ENCODE peak calls at places on chromosomes 16 and 17, in six cellular contexts. G, Q, W, J, K and H are unnamed samples.

GRCh38 chr17:67659028-67659427 is 58.7 kb upstream of the NOL11 start:
- DNase-seq in W (no peak), J (no peak), Q (no peak), K (no peak), G (peak), H (no peak)

GRCh38 chr17:48597775-48598631 is 4.4 kb upstream of the HOXB5 start:
- DNase-seq in G (no peak), W (no peak), Q (no peak), J (no peak), K (no peak), H (no peak)

GRCh38 chr16:77696149-77696548 is 26.2 kb upstream of the NUDT7 start:
- DNase-seq in K (no peak), W (no peak), G (no peak), Q (no peak), J (no peak), H (no peak)

GRCh38 chr17:77449908-77450741 is 309.4 kb downstream of the SEC14L1 start:
- DNase-seq in K (no peak), J (peak), G (no peak), W (no peak), Q (peak), H (no peak)

GRCh38 chr17:77424585-77425344 is 284.0 kb downstream of the SEC14L1 start:
- DNase-seq in J (no peak), G (no peak), W (peak), K (peak), Q (no peak), H (no peak)

GRCh38 chr16:49467540-49468372 is 94.2 kb downstream of the C16orf78 start:
- DNase-seq in K (no peak), W (no peak), G (no peak), J (no peak), Q (no peak), H (no peak)

GRCh38 chr16:88593910-88594309 is 23.7 kb downstream of the ZC3H18 start:
- DNase-seq in W (no peak), J (no peak), K (no peak), G (no peak), Q (no peak), H (no peak)

GRCh38 chr17:21005367-21005766 is 37.4 kb downstream of the USP22 start:
- DNase-seq in Q (no peak), K (no peak), J (no peak), W (no peak), G (no peak), H (no peak)

GRCh38 chr17:51152766-51153209 is 571 bp upstream of the NME1 start:
- DNase-seq in K (no peak), Q (no peak), G (peak), W (no peak), J (no peak), H (no peak)

GRCh38 chr17:65634533-65634932 is 73.1 kb upstream of the AXIN2 start:
- DNase-seq in J (no peak), Q (no peak), G (no peak), W (no peak), K (no peak), H (no peak)

GRCh38 chr17:74960739-74961342 is 11.7 kb downstream of the HID1 start:
- DNase-seq in G (no peak), J (peak), W (peak), K (no peak), Q (no peak), H (peak)

GRCh38 chr17:68302066-68302564 is 10.8 kb downstream of the ARSG start:
- DNase-seq in J (no peak), K (no peak), W (no peak), G (no peak), Q (no peak), H (no peak)

GRCh38 chr17:60249517-60249826 is 99.7 kb downstream of the CA4 start:
- DNase-seq in Q (no peak), J (no peak), W (no peak), K (no peak), G (no peak), H (no peak)

GRCh38 chr17:28940142-28940541 is 11.2 kb downstream of the PHF12 start:
- DNase-seq in K (no peak), W (no peak), J (no peak), G (no peak), Q (no peak), H (no peak)

GRCh38 chr16:49528564-49529150 is 155.1 kb downstream of the C16orf78 start:
- DNase-seq in J (no peak), W (no peak), G (no peak), K (no peak), Q (no peak), H (no peak)

GRCh38 chr16:8677481-8677880 is 3.1 kb downstream of the ABAT start:
- DNase-seq in K (no peak), W (no peak), Q (no peak), J (no peak), G (no peak), H (no peak)

GRCh38 chr17:1470071-1470773 is 14.2 kb upstream of the CRK start:
- DNase-seq in Q (no peak), J (no peak), W (no peak), K (no peak), G (no peak), H (no peak)

GRCh38 chr17:57947369-57947768 is 7.8 kb downstream of the CUEDC1 start:
- DNase-seq in W (no peak), J (no peak), Q (no peak), G (no peak), K (no peak), H (no peak)

GRCh38 chr16:867421-868385 is 67.2 kb upstream of the GNG13 start:
- DNase-seq in J (no peak), W (no peak), G (no peak), Q (no peak), K (no peak), H (no peak)

GRCh38 chr17:41415833-41416335 is 8.5 kb downstream of the KRT37 start:
- DNase-seq in J (no peak), K (no peak), G (no peak), W (no peak), Q (no peak), H (no peak)

GRCh38 chr17:79991924-79992656 is 43.6 kb downstream of the TBC1D16 start:
- DNase-seq in W (no peak), G (peak), Q (no peak), K (no peak), J (no peak), H (no peak)

GRCh38 chr16:30893744-30894539 is at the start of gene BCL7C:
- DNase-seq in Q (no peak), J (peak), K (peak), W (peak), G (peak), H (peak)

GRCh38 chr16:46885960-46886763 is 2.0 kb downstream of the GPT2 start:
- DNase-seq in G (no peak), W (no peak), J (no peak), Q (no peak), K (no peak), H (no peak)

GRCh38 chr16:89096768-89097527 is 3.3 kb downstream of the ACSF3 start:
- DNase-seq in G (no peak), W (no peak), Q (no peak), J (no peak), K (no peak), H (no peak)

GRCh38 chr17:75681289-75681688 is 14.2 kb downstream of the SAP30BP start:
- DNase-seq in W (no peak), K (no peak), J (no peak), G (no peak), Q (no peak), H (no peak)

GRCh38 chr17:55699178-55699865 is 23.3 kb downstream of the TMEM100 start:
- DNase-seq in J (no peak), G (peak), W (no peak), Q (no peak), K (no peak), H (no peak)

GRCh38 chr17:44793885-44794698 is 35.3 kb downstream of the ADAM11 start:
- DNase-seq in Q (no peak), K (no peak), W (no peak), J (no peak), G (no peak), H (no peak)

GRCh38 chr16:2511128-2511785 is 2.5 kb upstream of the ATP6V0C start:
- DNase-seq in J (no peak), W (no peak), Q (no peak), K (peak), G (no peak), H (no peak)

GRCh38 chr17:18028684-18029540 is 10.1 kb downstream of the ATPAF2 start:
- DNase-seq in W (no peak), G (no peak), J (no peak), Q (no peak), K (no peak), H (no peak)

GRCh38 chr17:82881900-82882714 is 42.3 kb upstream of the ZNF750 start:
- DNase-seq in J (no peak), G (no peak), K (no peak), W (no peak), Q (no peak), H (no peak)

GRCh38 chr17:17348872-17349723 is 45.9 kb downstream of the NT5M start:
- DNase-seq in Q (no peak), K (no peak), W (no peak), J (no peak), G (no peak), H (no peak)

GRCh38 chr16:49019081-49019633 is 262.5 kb downstream of the CBLN1 start:
- DNase-seq in G (no peak), Q (peak), J (no peak), K (no peak), W (no peak), H (no peak)

GRCh38 chr16:2333231-2333630 is 7.3 kb downstream of the ABCA3 start:
- DNase-seq in Q (no peak), K (no peak), W (no peak), J (no peak), G (no peak), H (no peak)

GRCh38 chr17:21313320-21313719 is 28.8 kb downstream of the MAP2K3 start:
- DNase-seq in J (no peak), K (no peak), Q (no peak), W (no peak), G (no peak), H (no peak)

GRCh38 chr16:84144301-84144858 is 597 bp downstream of the HSDL1 start:
- DNase-seq in J (peak), G (no peak), W (no peak), Q (no peak), K (no peak), H (peak)

GRCh38 chr17:28662527-28662829 is 473 bp downstream of the SUPT6H start:
- DNase-seq in W (no peak), Q (no peak), K (no peak), G (no peak), J (peak), H (no peak)

GRCh38 chr16:31483081-31483480 is at the start of gene SLC5A2:
- DNase-seq in Q (no peak), K (no peak), W (no peak), J (no peak), G (no peak), H (no peak)